ENCODE peak calls at places on chromosomes 1 and 21, in seven cellular contexts. S, T, G, K, Q, E and R are unnamed samples. For H3K4me1, the result is how much of the 10 kb centered on the place peaks cover.

GRCh38 chr1:165871311-165872067 is 44.1 kb downstream of the UCK2 start:
- DNase-seq in Q (peak), G (peak), T (peak), E (peak), K (peak), S (peak), R (peak)

GRCh38 chr1:2134232-2134603 is 60.4 kb downstream of the FAAP20 start:
- DNase-seq in T (no peak), G (no peak), E (no peak), K (no peak), Q (no peak), S (no peak), R (no peak)

GRCh38 chr21:38769253-38769780 is 36.4 kb upstream of the ETS2 start:
- DNase-seq in Q (peak), K (peak), G (peak), T (no peak), E (no peak), S (no peak), R (no peak)

GRCh38 chr1:89844236-89844807 is 23.5 kb downstream of the LRRC8D start:
- DNase-seq in E (peak), Q (peak), K (no peak), G (peak), S (no peak), T (no peak), R (no peak)

GRCh38 chr1:201104141-201104540 is 8.1 kb downstream of the CACNA1S start:
- DNase-seq in S (no peak), K (no peak), E (no peak), Q (no peak), T (no peak), G (no peak), R (no peak)

GRCh38 chr1:82979593-82980230 is 1019.2 kb downstream of the TTLL7 start:
- DNase-seq in Q (no peak), K (no peak), G (no peak), E (no peak), S (no peak), T (no peak), R (no peak)

GRCh38 chr1:183210678-183211077 is 24.6 kb downstream of the LAMC2 start:
- DNase-seq in E (no peak), S (no peak), K (no peak), T (no peak), Q (no peak), G (no peak), R (no peak)

GRCh38 chr1:37159102-37159501 is 124.8 kb upstream of the GRIK3 start:
- DNase-seq in E (no peak), S (peak), G (no peak), T (no peak), K (no peak), Q (no peak), R (no peak)

GRCh38 chr1:55626326-55626725 is 411.2 kb upstream of the USP24 start:
- DNase-seq in G (no peak), Q (no peak), S (no peak), T (no peak), K (no peak), E (no peak), R (no peak)

GRCh38 chr1:117606608-117607261 is 887 bp downstream of the TENT5C start:
- DNase-seq in G (peak), E (peak), S (peak), T (peak), Q (peak), K (peak), R (peak)

DNA sequence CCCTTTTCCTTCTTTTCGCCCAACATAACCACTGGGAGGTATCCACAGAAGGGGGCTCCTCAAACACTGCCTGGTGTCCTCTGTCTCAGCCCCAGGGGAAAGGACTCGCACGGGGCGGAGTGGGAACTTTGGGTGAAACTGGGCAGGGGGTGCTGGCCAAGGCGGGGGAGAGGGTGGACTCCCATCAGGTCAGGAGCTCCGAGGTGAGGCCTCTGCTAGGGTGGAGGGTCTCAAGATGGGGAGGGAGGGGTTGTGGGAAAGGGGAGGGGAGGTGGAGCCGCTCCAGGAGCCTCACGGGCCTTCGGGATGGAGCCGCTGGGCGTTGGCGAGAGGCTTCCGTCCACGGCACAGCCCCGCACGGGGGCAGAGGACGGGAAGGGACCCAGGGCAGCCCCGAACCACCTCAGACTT is 43.2 kb upstream of the POFUT2 start:
- DNase-seq in K (no peak), G (no peak), E (no peak), T (peak), S (no peak), Q (no peak), R (no peak)
- H3K27ac ChIP-seq in K (no peak), G (no peak), E (no peak), T (no peak), S (no peak), Q (peak), R (no peak)

DNA sequence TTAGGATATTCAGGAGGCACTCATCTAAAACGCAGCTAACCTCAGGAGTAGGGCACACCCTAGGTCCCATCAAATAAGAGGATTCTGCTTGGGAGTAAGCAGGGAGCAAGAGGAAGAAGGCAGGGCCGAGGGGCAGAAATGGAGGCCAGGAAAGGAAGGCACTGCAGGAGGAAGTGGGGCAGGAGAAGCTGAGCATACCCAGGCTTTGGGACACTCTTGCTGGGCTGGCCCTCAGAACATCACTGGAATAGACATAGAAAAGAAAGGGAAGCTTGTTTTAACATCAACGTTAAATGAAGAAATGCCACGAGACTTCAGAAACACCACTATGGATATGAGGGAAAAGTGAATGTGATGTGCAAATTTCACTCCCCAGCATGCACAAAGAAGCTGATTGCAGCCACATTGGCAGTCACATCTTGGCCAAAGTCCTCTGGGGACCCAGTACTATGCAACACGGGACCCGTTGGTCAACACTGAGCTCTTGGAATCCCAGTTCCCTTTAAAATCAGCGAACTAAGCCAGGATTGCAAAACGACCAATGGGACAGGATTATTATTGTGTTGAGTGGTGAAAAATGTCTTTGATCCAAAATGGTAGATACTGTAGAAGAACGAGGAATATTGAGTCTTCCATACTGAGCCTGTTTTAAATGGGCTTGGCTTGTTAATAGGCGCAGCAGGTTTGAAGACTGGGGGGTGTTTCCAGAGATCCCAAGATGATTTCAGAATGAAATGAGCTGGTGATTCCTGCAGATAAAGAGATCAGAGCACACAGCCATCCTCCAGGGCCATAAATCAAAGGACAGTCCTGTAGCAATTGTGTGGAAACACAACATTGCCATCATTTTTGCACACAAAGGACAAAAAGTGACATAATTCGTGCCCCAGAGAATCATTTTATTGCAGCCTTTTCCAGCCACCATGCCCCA is 152.4 kb downstream of the TOMM20 start:
- DNase-seq in E (no peak), Q (no peak), T (no peak), G (no peak), K (no peak), S (no peak), R (no peak)
- H3K4me1 ChIP-seq in E (half or more), Q (under half), T (under half), G (half or more), K (under half), S (under half), R (under half)

GRCh38 chr1:25904942-25905679 is 1.1 kb downstream of the STMN1 start:
- DNase-seq in G (peak), T (peak), K (peak), E (peak), Q (peak), S (peak), R (peak)
- H3K27ac ChIP-seq in G (peak), T (peak), K (peak), E (peak), Q (peak), S (peak), R (no peak)

GRCh38 chr1:161768986-161769672 is 3.0 kb downstream of the ATF6 start:
- DNase-seq in G (peak), K (no peak), Q (no peak), E (no peak), S (no peak), T (no peak), R (no peak)
- H3K4me1 ChIP-seq in G (under half), K (under half), Q (under half), E (under half), S (under half), T (under half), R (under half)

DNA sequence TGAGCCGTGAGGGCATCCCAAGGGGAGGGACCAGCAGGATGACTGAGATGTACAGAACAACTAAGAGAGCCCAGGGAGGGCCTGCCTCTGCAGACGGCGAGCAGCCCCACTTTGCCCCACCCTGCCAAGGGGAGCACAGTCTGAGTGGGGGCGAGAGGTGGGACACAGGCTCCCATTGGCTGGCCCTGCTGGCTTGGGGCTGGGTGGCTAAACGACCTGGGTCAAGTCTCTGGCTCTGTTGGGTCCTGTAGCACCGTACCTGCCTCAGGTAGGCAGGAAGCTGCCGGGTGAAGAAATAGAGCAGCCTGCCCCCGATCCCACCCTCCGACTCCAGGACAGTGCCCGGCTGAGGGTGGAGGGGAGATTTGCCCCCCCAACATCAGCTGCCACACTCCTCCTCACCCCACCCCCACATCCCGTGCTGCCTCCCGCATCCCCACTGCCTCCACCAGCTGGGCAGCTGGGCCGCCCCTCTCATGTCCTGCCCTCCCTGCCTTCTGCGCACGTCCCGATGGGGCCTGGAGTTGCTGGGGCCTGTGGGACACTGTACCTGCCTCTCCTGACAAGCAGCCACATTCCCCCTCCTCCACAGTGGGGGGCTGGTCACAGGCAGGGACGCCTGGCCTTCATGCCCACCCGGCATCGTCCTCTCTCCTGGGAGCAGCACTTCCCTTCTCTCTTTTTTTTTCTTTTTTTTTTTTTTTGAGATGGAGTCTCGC is 12.6 kb upstream of the PLEKHG5 start:
- DNase-seq in G (no peak), Q (no peak), S (no peak), T (no peak), K (no peak), E (no peak), R (no peak)
- H3K27ac ChIP-seq in G (no peak), Q (no peak), S (no peak), T (no peak), K (no peak), E (no peak), R (no peak)

GRCh38 chr1:21318714-21319159 is 28.5 kb upstream of the ECE1 start:
- DNase-seq in S (no peak), Q (peak), K (no peak), G (no peak), E (no peak), T (no peak), R (no peak)

GRCh38 chr1:21320410-21321107 is 30.3 kb upstream of the ECE1 start:
- DNase-seq in G (no peak), T (no peak), Q (peak), S (peak), K (no peak), E (no peak), R (no peak)

GRCh38 chr1:21317690-21318043 is 27.4 kb upstream of the ECE1 start:
- DNase-seq in S (no peak), Q (no peak), G (no peak), T (no peak), K (no peak), E (no peak), R (no peak)

GRCh38 chr1:21318057-21318713 is 27.9 kb upstream of the ECE1 start:
- DNase-seq in K (no peak), S (no peak), T (no peak), G (no peak), E (no peak), Q (no peak), R (no peak)

GRCh38 chr1:21319447-21320407 is 29.5 kb upstream of the ECE1 start:
- DNase-seq in G (no peak), E (no peak), T (no peak), K (no peak), S (peak), Q (peak), R (no peak)
- H3K4me1 ChIP-seq in G (under half), E (under half), T (half or more), K (half or more), S (under half), Q (half or more), R (under half)